ENCODE peak calls at places on chromosomes 6 and 20, in eight cellular contexts. I is heart right ventricle, A is PC-3, U is cardiac fibroblast, X is lower leg skin, H is choroid plexus epithelial cell, R is dorsolateral prefrontal cortex, D is BJ. N is an unnamed sample.

GRCh38 chr6:159062564-159062945 is 17.8 kb upstream of the TAGAP start:
- DNase-seq in I (no peak), A (no peak), U (no peak), X (no peak), H (no peak), R (no peak), D (no peak), N (no peak)

GRCh38 chr20:43220612-43221011 is 30.9 kb upstream of the PTPRT start:
- DNase-seq in I (peak; percentile 4), A (no peak), U (peak; percentile 8), X (no peak), H (peak; percentile 2), R (no peak), D (no peak), N (no peak)

GRCh38 chr20:22373164-22373895 is 211.0 kb downstream of the FOXA2 start:
- DNase-seq in I (no peak), A (no peak), U (no peak), X (no peak), H (no peak), R (no peak), D (no peak), N (no peak)

GRCh38 chr6:90790696-90791095 is 203.8 kb upstream of the MAP3K7 start:
- DNase-seq in I (no peak), A (no peak), U (peak; percentile 77), X (no peak), H (peak; percentile 11), R (no peak), D (peak; percentile 12), N (peak; percentile 54)

GRCh38 chr6:27157461-27158315 is 89.8 kb upstream of the PRSS16 start:
- DNase-seq in I (peak; percentile 62), A (peak; percentile 87), U (peak; percentile 93), X (peak; percentile 93), H (peak; percentile 74), R (peak; percentile 70), D (no peak), N (peak; percentile 50)

GRCh38 chr6:35311390-35312075 is 13.9 kb downstream of the DEF6 start:
- DNase-seq in I (no peak), A (no peak), U (no peak), X (no peak), H (no peak), R (no peak), D (no peak), N (no peak)

GRCh38 chr20:57618091-57618765 is 2.0 kb downstream of the ZBP1 start:
- DNase-seq in I (no peak), A (peak; percentile 99), U (no peak), X (peak; percentile 68), H (no peak), R (peak; percentile 7), D (no peak), N (no peak)

GRCh38 chr6:34798057-34798456 is 6.2 kb downstream of the BLTP3A start:
- DNase-seq in I (no peak), A (no peak), U (no peak), X (no peak), H (no peak), R (no peak), D (no peak), N (no peak)

GRCh38 chr6:137852346-137852745 is 14.7 kb upstream of the TNFAIP3 start:
- DNase-seq in I (no peak), A (no peak), U (peak; percentile 80), X (no peak), H (no peak), R (no peak), D (no peak), N (no peak)

GRCh38 chr6:83114164-83114563 is 46.7 kb downstream of the DOP1A start:
- DNase-seq in I (no peak), A (no peak), U (peak; percentile 38), X (no peak), H (peak; percentile 48), R (no peak), D (no peak), N (no peak)

GRCh38 chr6:133854167-133854632 is 34.7 kb upstream of the TCF21 start:
- DNase-seq in I (no peak), A (no peak), U (no peak), X (no peak), H (no peak), R (no peak), D (no peak), N (no peak)
- H3K4me3 ChIP-seq in I (peak overlapping the region; percentile 11), A (no peak overlapping the region), U (no peak overlapping the region), X (no peak overlapping the region), H (no peak overlapping the region), R (no peak overlapping the region), D (no peak overlapping the region), N (peak overlapping the region; percentile 34)

GRCh38 chr20:20694591-20694990 is 17.9 kb downstream of the RALGAPA2 start:
- DNase-seq in I (no peak), A (no peak), U (no peak), X (no peak), H (no peak), R (no peak), D (no peak), N (no peak)

GRCh38 chr20:20692587-20692986 is 19.9 kb downstream of the RALGAPA2 start:
- DNase-seq in I (no peak), A (no peak), U (no peak), X (no peak), H (no peak), R (no peak), D (no peak), N (no peak)

GRCh38 chr20:20691477-20691863 is 21.0 kb downstream of the RALGAPA2 start:
- DNase-seq in I (no peak), A (no peak), U (no peak), X (no peak), H (no peak), R (no peak), D (no peak), N (no peak)

GRCh38 chr20:20687319-20687718 is 25.1 kb downstream of the RALGAPA2 start:
- DNase-seq in I (no peak), A (no peak), U (no peak), X (no peak), H (no peak), R (no peak), D (no peak), N (no peak)

DNA sequence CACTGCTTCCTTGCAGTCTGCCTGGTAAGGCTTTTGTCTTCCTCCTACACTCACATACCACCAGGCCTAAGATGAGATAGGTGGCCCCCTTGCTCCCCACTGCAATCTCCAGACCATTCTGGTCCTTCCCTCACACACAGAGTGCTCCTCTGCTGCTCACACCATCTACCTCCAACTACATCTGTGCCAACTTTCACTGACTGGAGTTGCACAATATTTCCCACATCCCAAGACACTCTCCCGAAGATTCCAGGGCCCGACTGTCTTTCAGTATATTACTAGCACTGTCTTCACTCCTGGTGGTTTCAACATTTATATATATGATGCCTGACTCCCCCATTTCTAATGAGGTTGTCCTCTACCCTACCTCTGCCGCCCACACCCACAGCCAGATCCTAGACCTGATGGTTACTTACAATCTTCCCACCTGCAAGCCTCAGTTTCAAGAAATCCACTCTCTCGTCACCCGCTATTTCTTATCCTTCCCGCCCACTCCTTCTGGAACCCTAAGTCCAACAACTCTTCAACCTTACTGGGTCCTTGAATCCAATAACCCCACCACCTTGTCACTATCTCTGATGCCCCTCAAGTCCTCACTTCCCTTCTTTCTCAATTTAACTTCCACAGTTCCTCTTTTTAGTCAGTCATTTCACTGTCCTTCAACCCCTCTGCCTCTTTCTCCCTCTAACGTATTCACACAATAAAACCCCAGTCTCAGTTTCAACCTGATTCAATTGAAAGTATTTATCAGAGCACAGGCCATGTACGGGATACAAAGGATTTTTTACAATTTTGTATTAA is 21.6 kb downstream of the RALGAPA2 start:
- DNase-seq in I (no peak), A (no peak), U (no peak), X (no peak), H (no peak), R (no peak), D (no peak), N (no peak)
- TF ChIP-seq CTCF in I (no peak), A (no peak), U (no peak), X (no peak), H (no peak), R (no peak), D (no peak), N (no peak)

GRCh38 chr20:4025125-4025524 is 9.8 kb upstream of the RNF24 start:
- DNase-seq in I (no peak), A (no peak), U (no peak), X (no peak), H (no peak), R (no peak), D (no peak), N (no peak)
- H3K4me3 ChIP-seq in I (no peak overlapping the region), A (no peak overlapping the region), U (no peak overlapping the region), X (no peak overlapping the region), H (no peak overlapping the region), R (no peak overlapping the region), D (no peak overlapping the region), N (no peak overlapping the region)

DNA sequence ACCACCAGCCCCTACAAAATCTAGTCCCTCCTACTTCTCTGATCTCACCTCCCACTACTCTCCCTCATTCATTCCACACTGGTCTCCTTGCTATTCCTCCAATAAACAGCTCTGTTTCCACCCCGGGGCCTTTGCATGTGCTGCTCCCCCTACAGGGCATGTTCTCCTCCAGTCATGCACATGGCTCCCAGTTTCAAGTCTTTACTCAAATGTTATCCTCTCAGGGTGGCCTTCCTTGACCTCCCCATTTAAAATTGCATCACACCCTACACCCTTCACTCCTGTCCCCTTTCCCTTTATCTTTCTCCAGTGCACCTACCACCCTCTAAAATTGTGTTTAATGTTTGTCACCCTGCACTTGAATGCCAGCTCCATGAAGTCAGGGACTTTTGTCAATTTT is 174.5 kb downstream of the MRPL14 start:
- DNase-seq in I (no peak), A (no peak), U (peak; percentile 33), X (no peak), H (peak; percentile 29), R (no peak), D (no peak), N (no peak)
- TF ChIP-seq CTCF in I (peak; percentile 17), A (no peak), U (peak; percentile 29), X (no peak), H (peak; percentile 40), R (no peak), D (no peak), N (peak; percentile 18)

GRCh38 chr20:20367681-20368413 is at the start of gene INSM1:
- DNase-seq in I (no peak), A (no peak), U (no peak), X (no peak), H (no peak), R (peak; percentile 77), D (no peak), N (no peak)
- H3K4me3 ChIP-seq in I (peak within 1 kb of the TSS; percentile 19), A (peak within 1 kb of the TSS; percentile 46), U (no peak within 1 kb of the TSS), X (peak within 1 kb of the TSS; percentile 15), H (peak within 1 kb of the TSS; percentile 14), R (peak within 1 kb of the TSS; percentile 63), D (no peak within 1 kb of the TSS), N (no peak within 1 kb of the TSS)

GRCh38 chr6:39731565-39731964 is 6.4 kb upstream of the KIF6 start:
- DNase-seq in I (no peak), A (no peak), U (no peak), X (no peak), H (peak; percentile 41), R (no peak), D (no peak), N (no peak)
- TF ChIP-seq CTCF in I (no peak), A (no peak), U (no peak), X (no peak), H (peak; percentile 53), R (no peak), D (no peak), N (peak; percentile 16)

GRCh38 chr6:11785953-11786579 is 7.5 kb upstream of the ADTRP start:
- DNase-seq in I (no peak), A (no peak), U (no peak), X (no peak), H (no peak), R (no peak), D (no peak), N (no peak)
- H3K4me3 ChIP-seq in I (no peak overlapping the region), A (no peak overlapping the region), U (no peak overlapping the region), X (no peak overlapping the region), H (no peak overlapping the region), R (no peak overlapping the region), D (no peak overlapping the region), N (no peak overlapping the region)

GRCh38 chr6:135438907-135439535 is 58.5 kb downstream of the AHI1 start:
- DNase-seq in I (no peak), A (peak; percentile 74), U (peak; percentile 46), X (no peak), H (peak; percentile 53), R (no peak), D (no peak), N (peak; percentile 35)
- TF ChIP-seq CTCF in I (no peak), A (peak; percentile 66), U (peak; percentile 53), X (no peak), H (peak; percentile 62), R (peak; percentile 33), D (peak; percentile 53), N (peak; percentile 50)

N was measured in astrocyte of the spinal cord.